ENCODE peak calls at places on chromosomes 12 and 14, in five cellular contexts. One of them, this sample, is unnamed.

GRCh38 chr14:105472496-105472991 is 2.1 kb upstream of the CRIP2 start:
- DNase-seq in NCI-H460: no peak
- DNase-seq in activated CD8-positive, alpha-beta memory T cell treated with anti-CD3 and anti-CD28 coated beads for 24 hours: no peak
- DNase-seq in upper lobe of right lung: no peak
- DNase-seq in HT1080: no peak
- DNase-seq in this sample: no peak

GRCh38 chr12:49937639-49938300 is 12.8 kb upstream of the AQP2 start:
- DNase-seq in NCI-H460: no peak
- DNase-seq in activated CD8-positive, alpha-beta memory T cell treated with anti-CD3 and anti-CD28 coated beads for 24 hours: no peak
- DNase-seq in upper lobe of right lung: peak; percentile 31
- DNase-seq in HT1080: no peak
- DNase-seq in this sample: peak; percentile 37

GRCh38 chr12:92735131-92735721 is 32.4 kb downstream of the PLEKHG7 start:
- DNase-seq in NCI-H460: no peak
- DNase-seq in activated CD8-positive, alpha-beta memory T cell treated with anti-CD3 and anti-CD28 coated beads for 24 hours: no peak
- DNase-seq in upper lobe of right lung: no peak
- DNase-seq in HT1080: peak; percentile 76
- DNase-seq in this sample: no peak

GRCh38 chr14:75428230-75429104 is 645 bp downstream of the JDP2 start:
- DNase-seq in NCI-H460: no peak
- DNase-seq in activated CD8-positive, alpha-beta memory T cell treated with anti-CD3 and anti-CD28 coated beads for 24 hours: peak; percentile 63
- DNase-seq in upper lobe of right lung: peak; percentile 83
- DNase-seq in HT1080: no peak
- DNase-seq in this sample: no peak

GRCh38 chr12:46659844-46660243 is 166.0 kb downstream of the SLC38A4 start:
- DNase-seq in NCI-H460: no peak
- DNase-seq in activated CD8-positive, alpha-beta memory T cell treated with anti-CD3 and anti-CD28 coated beads for 24 hours: no peak
- DNase-seq in upper lobe of right lung: no peak
- DNase-seq in HT1080: no peak
- DNase-seq in this sample: no peak

GRCh38 chr12:96617178-96617577 is 127.8 kb downstream of the CFAP54 start:
- DNase-seq in NCI-H460: no peak
- DNase-seq in activated CD8-positive, alpha-beta memory T cell treated with anti-CD3 and anti-CD28 coated beads for 24 hours: no peak
- DNase-seq in upper lobe of right lung: no peak
- DNase-seq in HT1080: no peak
- DNase-seq in this sample: no peak

GRCh38 chr12:43104524-43104923 is 447.5 kb downstream of the ADAMTS20 start:
- DNase-seq in NCI-H460: no peak
- DNase-seq in activated CD8-positive, alpha-beta memory T cell treated with anti-CD3 and anti-CD28 coated beads for 24 hours: no peak
- DNase-seq in upper lobe of right lung: no peak
- DNase-seq in HT1080: peak; percentile 75
- DNase-seq in this sample: no peak

GRCh38 chr12:49952396-49953055 is 2.0 kb downstream of the AQP2 start:
- DNase-seq in NCI-H460: no peak
- DNase-seq in activated CD8-positive, alpha-beta memory T cell treated with anti-CD3 and anti-CD28 coated beads for 24 hours: no peak
- DNase-seq in upper lobe of right lung: peak; percentile 53
- DNase-seq in HT1080: no peak
- DNase-seq in this sample: peak; percentile 38